ENCODE peak calls at places on chromosomes 16 and 17, in four cellular contexts. One of them, this sample, is unnamed.

GRCh38 chr16:2170587-2171435 is 15.2 kb downstream of the TRAF7 start:
- DNase-seq in ovary: no peak
- DNase-seq in psoas muscle: no peak
- DNase-seq in endothelial cell of umbilical vein: peak; percentile 51
- DNase-seq in this sample: no peak

GRCh38 chr17:46025060-46025459 is 26.0 kb downstream of the STH start:
- DNase-seq in ovary: no peak
- DNase-seq in psoas muscle: no peak
- DNase-seq in endothelial cell of umbilical vein: no peak
- DNase-seq in this sample: no peak

GRCh38 chr17:5885336-5885735 is 184.8 kb upstream of the WSCD1 start:
- DNase-seq in ovary: no peak
- DNase-seq in psoas muscle: no peak
- DNase-seq in endothelial cell of umbilical vein: no peak
- DNase-seq in this sample: no peak

GRCh38 chr16:80580109-80580832 is 39.5 kb downstream of the DYNLRB2 start:
- DNase-seq in ovary: no peak
- DNase-seq in psoas muscle: no peak
- DNase-seq in endothelial cell of umbilical vein: no peak
- DNase-seq in this sample: no peak

GRCh38 chr16:87995644-87996043 is 44.4 kb downstream of the BANP start:
- DNase-seq in ovary: no peak
- DNase-seq in psoas muscle: no peak
- DNase-seq in endothelial cell of umbilical vein: no peak
- DNase-seq in this sample: no peak

GRCh38 chr17:81244358-81245023 is 5.4 kb downstream of the NDUFAF8 start:
- DNase-seq in ovary: no peak
- DNase-seq in psoas muscle: peak; percentile 7
- DNase-seq in endothelial cell of umbilical vein: no peak
- DNase-seq in this sample: no peak

GRCh38 chr16:80718480-80719220 is 85.7 kb downstream of the CDYL2 start:
- DNase-seq in ovary: no peak
- DNase-seq in psoas muscle: no peak
- DNase-seq in endothelial cell of umbilical vein: peak; percentile 91
- DNase-seq in this sample: no peak

GRCh38 chr17:49823614-49824013 is 24.3 kb downstream of the TAC4 start:
- DNase-seq in ovary: no peak
- DNase-seq in psoas muscle: no peak
- DNase-seq in endothelial cell of umbilical vein: no peak
- DNase-seq in this sample: no peak

GRCh38 chr16:29826342-29826695 is 6.1 kb downstream of the MVP start:
- DNase-seq in ovary: no peak
- DNase-seq in psoas muscle: no peak
- DNase-seq in endothelial cell of umbilical vein: no peak
- DNase-seq in this sample: no peak

GRCh38 chr16:29824589-29825144 is 4.4 kb downstream of the MVP start:
- DNase-seq in ovary: no peak
- DNase-seq in psoas muscle: no peak
- DNase-seq in endothelial cell of umbilical vein: peak; percentile 85
- DNase-seq in this sample: no peak

GRCh38 chr16:29821663-29822115 is 1.4 kb downstream of the MVP start:
- DNase-seq in ovary: peak; percentile 68
- DNase-seq in psoas muscle: no peak
- DNase-seq in endothelial cell of umbilical vein: peak; percentile 55
- DNase-seq in this sample: no peak

GRCh38 chr16:29820730-29821662 is 734 bp downstream of the MVP start:
- DNase-seq in ovary: peak; percentile 78
- DNase-seq in psoas muscle: no peak
- DNase-seq in endothelial cell of umbilical vein: no peak
- DNase-seq in this sample: peak; percentile 60

GRCh38 chr16:29825145-29826044 is 5.1 kb downstream of the MVP start:
- DNase-seq in ovary: peak; percentile 81
- DNase-seq in psoas muscle: peak; percentile 66
- DNase-seq in endothelial cell of umbilical vein: peak; percentile 65
- DNase-seq in this sample: no peak
- H3K4me3 ChIP-seq in ovary: no peak overlapping the region
- H3K4me3 ChIP-seq in psoas muscle: peak overlapping the region; percentile 24
- H3K4me3 ChIP-seq in endothelial cell of umbilical vein: no peak overlapping the region
- H3K4me3 ChIP-seq in this sample: no peak overlapping the region

GRCh38 chr17:48567209-48567608 is 10.9 kb downstream of the HOXB4 start:
- DNase-seq in ovary: no peak
- DNase-seq in psoas muscle: no peak
- DNase-seq in endothelial cell of umbilical vein: peak; percentile 19
- DNase-seq in this sample: no peak

GRCh38 chr17:48568499-48569259 is 9.5 kb downstream of the HOXB4 start:
- DNase-seq in ovary: no peak
- DNase-seq in psoas muscle: no peak
- DNase-seq in endothelial cell of umbilical vein: peak; percentile 83
- DNase-seq in this sample: no peak

GRCh38 chr17:48565024-48565558 is 13.1 kb downstream of the HOXB4 start:
- DNase-seq in ovary: no peak
- DNase-seq in psoas muscle: no peak
- DNase-seq in endothelial cell of umbilical vein: no peak
- DNase-seq in this sample: no peak

GRCh38 chr17:48567646-48568354 is 10.3 kb downstream of the HOXB4 start:
- DNase-seq in ovary: no peak
- DNase-seq in psoas muscle: no peak
- DNase-seq in endothelial cell of umbilical vein: peak; percentile 44
- DNase-seq in this sample: no peak

GRCh38 chr17:48566717-48567116 is 11.4 kb downstream of the HOXB4 start:
- DNase-seq in ovary: no peak
- DNase-seq in psoas muscle: no peak
- DNase-seq in endothelial cell of umbilical vein: no peak
- DNase-seq in this sample: no peak
- H3K4me3 ChIP-seq in ovary: no peak overlapping the region
- H3K4me3 ChIP-seq in psoas muscle: no peak overlapping the region
- H3K4me3 ChIP-seq in endothelial cell of umbilical vein: no peak overlapping the region
- H3K4me3 ChIP-seq in this sample: no peak overlapping the region

GRCh38 chr16:58088116-58088515 is 41.1 kb downstream of the CFAP20 start:
- DNase-seq in ovary: no peak
- DNase-seq in psoas muscle: no peak
- DNase-seq in endothelial cell of umbilical vein: no peak
- DNase-seq in this sample: no peak
- H3K4me3 ChIP-seq in ovary: no peak overlapping the region
- H3K4me3 ChIP-seq in psoas muscle: no peak overlapping the region
- H3K4me3 ChIP-seq in endothelial cell of umbilical vein: no peak overlapping the region
- H3K4me3 ChIP-seq in this sample: no peak overlapping the region

GRCh38 chr16:82651921-82652601 is 25.3 kb downstream of the CDH13 start:
- DNase-seq in ovary: no peak
- DNase-seq in psoas muscle: no peak
- DNase-seq in endothelial cell of umbilical vein: no peak
- DNase-seq in this sample: no peak

GRCh38 chr16:82655720-82656500 is 29.1 kb downstream of the CDH13 start:
- DNase-seq in ovary: no peak
- DNase-seq in psoas muscle: no peak
- DNase-seq in endothelial cell of umbilical vein: no peak
- DNase-seq in this sample: no peak

GRCh38 chr16:82655315-82655714 is 28.5 kb downstream of the CDH13 start:
- DNase-seq in ovary: no peak
- DNase-seq in psoas muscle: no peak
- DNase-seq in endothelial cell of umbilical vein: peak; percentile 81
- DNase-seq in this sample: no peak

GRCh38 chr16:82652826-82653225 is 26.1 kb downstream of the CDH13 start:
- DNase-seq in ovary: no peak
- DNase-seq in psoas muscle: no peak
- DNase-seq in endothelial cell of umbilical vein: no peak
- DNase-seq in this sample: no peak

GRCh38 chr16:82653550-82654511 is 27.1 kb downstream of the CDH13 start:
- DNase-seq in ovary: no peak
- DNase-seq in psoas muscle: no peak
- DNase-seq in endothelial cell of umbilical vein: peak; percentile 84
- DNase-seq in this sample: no peak
- H3K4me3 ChIP-seq in ovary: no peak overlapping the region
- H3K4me3 ChIP-seq in psoas muscle: no peak overlapping the region
- H3K4me3 ChIP-seq in endothelial cell of umbilical vein: no peak overlapping the region
- H3K4me3 ChIP-seq in this sample: no peak overlapping the region

GRCh38 chr17:8192070-8192815 is 2.3 kb upstream of the BORCS6 start:
- DNase-seq in ovary: peak; percentile 74
- DNase-seq in psoas muscle: peak; percentile 75
- DNase-seq in endothelial cell of umbilical vein: peak; percentile 93
- DNase-seq in this sample: peak; percentile 92

GRCh38 chr17:8189041-8189710 is 804 bp downstream of the BORCS6 start:
- DNase-seq in ovary: peak; percentile 61
- DNase-seq in psoas muscle: no peak
- DNase-seq in endothelial cell of umbilical vein: peak; percentile 37
- DNase-seq in this sample: no peak

GRCh38 chr17:8188408-8188839 is 1.6 kb downstream of the BORCS6 start:
- DNase-seq in ovary: no peak
- DNase-seq in psoas muscle: no peak
- DNase-seq in endothelial cell of umbilical vein: peak; percentile 12
- DNase-seq in this sample: peak; percentile 70

GRCh38 chr17:8189711-8190477 is at the start of gene BORCS6:
- DNase-seq in ovary: peak; percentile 95
- DNase-seq in psoas muscle: peak; percentile 97
- DNase-seq in endothelial cell of umbilical vein: peak; percentile 98
- DNase-seq in this sample: peak; percentile 99

GRCh38 chr17:8190506-8190905 is 526 bp upstream of the BORCS6 start:
- DNase-seq in ovary: no peak
- DNase-seq in psoas muscle: no peak
- DNase-seq in endothelial cell of umbilical vein: no peak
- DNase-seq in this sample: no peak
- H3K4me3 ChIP-seq in ovary: no peak overlapping the region
- H3K4me3 ChIP-seq in psoas muscle: peak overlapping the region; percentile 93
- H3K4me3 ChIP-seq in endothelial cell of umbilical vein: no peak overlapping the region
- H3K4me3 ChIP-seq in this sample: peak overlapping the region; percentile 89

GRCh38 chr17:32523827-32524552 is 37.2 kb downstream of the CDK5R1 start:
- DNase-seq in ovary: no peak
- DNase-seq in psoas muscle: no peak
- DNase-seq in endothelial cell of umbilical vein: no peak
- DNase-seq in this sample: peak; percentile 5

GRCh38 chr17:32520737-32521399 is 34.1 kb downstream of the CDK5R1 start:
- DNase-seq in ovary: no peak
- DNase-seq in psoas muscle: no peak
- DNase-seq in endothelial cell of umbilical vein: no peak
- DNase-seq in this sample: no peak

GRCh38 chr17:32525116-32525515 is 38.3 kb downstream of the CDK5R1 start:
- DNase-seq in ovary: no peak
- DNase-seq in psoas muscle: no peak
- DNase-seq in endothelial cell of umbilical vein: no peak
- DNase-seq in this sample: no peak

GRCh38 chr17:32519769-32520701 is 33.2 kb downstream of the CDK5R1 start:
- DNase-seq in ovary: no peak
- DNase-seq in psoas muscle: no peak
- DNase-seq in endothelial cell of umbilical vein: peak; percentile 62
- DNase-seq in this sample: no peak

GRCh38 chr17:32523017-32523680 is 36.4 kb downstream of the CDK5R1 start:
- DNase-seq in ovary: no peak
- DNase-seq in psoas muscle: no peak
- DNase-seq in endothelial cell of umbilical vein: no peak
- DNase-seq in this sample: peak; percentile 11
- H3K4me3 ChIP-seq in ovary: no peak overlapping the region
- H3K4me3 ChIP-seq in psoas muscle: no peak overlapping the region
- H3K4me3 ChIP-seq in endothelial cell of umbilical vein: no peak overlapping the region
- H3K4me3 ChIP-seq in this sample: no peak overlapping the region

GRCh38 chr16:68037820-68038597 is 14.9 kb downstream of the DUS2 start:
- DNase-seq in ovary: peak; percentile 13
- DNase-seq in psoas muscle: no peak
- DNase-seq in endothelial cell of umbilical vein: no peak
- DNase-seq in this sample: no peak
- H3K4me3 ChIP-seq in ovary: no peak overlapping the region
- H3K4me3 ChIP-seq in psoas muscle: no peak overlapping the region
- H3K4me3 ChIP-seq in endothelial cell of umbilical vein: no peak overlapping the region
- H3K4me3 ChIP-seq in this sample: no peak overlapping the region

DNA sequence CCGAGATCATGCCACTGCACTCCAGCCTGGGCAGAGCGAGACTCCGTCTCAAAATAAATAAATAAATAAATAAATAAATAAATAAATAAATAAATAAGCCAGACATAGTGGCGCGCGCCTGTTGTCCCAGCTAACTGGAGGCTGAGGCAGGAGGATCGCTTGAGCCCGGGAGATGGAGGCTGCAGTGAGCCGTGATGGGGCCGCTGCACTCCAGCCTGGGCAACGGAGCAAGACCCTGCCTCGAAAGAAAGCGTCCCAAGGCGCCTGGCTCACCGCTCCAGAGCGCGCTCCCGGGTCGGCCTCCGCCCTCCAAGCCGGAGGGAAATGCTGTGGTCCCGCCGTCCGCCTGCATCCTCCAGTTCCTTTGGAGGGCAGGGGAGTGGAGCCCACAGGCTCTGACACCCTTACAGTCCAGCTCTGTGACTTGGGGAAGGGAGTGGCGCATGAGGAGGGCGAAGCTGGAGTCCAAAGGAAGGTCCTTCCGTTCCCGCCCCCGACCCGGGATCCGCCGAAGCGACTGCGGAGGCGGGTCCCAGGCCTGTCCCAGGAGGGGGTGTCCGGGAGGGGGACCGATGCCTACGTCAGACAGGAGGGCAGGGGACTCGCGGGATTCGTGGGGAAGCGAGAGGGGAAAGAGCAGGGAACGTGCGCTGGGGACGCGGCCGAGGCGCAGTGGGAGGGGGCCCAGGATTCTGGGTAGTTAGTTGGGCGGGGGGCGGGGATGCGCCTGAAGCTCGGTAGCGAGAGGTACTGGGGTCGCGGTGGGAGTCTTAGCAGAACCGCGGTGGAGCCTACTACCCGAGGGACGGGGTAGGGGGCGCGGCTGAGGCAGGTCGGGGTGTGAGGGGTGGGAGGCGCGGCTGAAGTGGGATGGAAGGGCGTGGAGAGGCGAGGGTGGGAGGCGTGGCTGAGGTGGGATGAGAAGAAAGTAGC is 8.4 kb upstream of the TRPV2 start:
- DNase-seq in ovary: peak; percentile 60
- DNase-seq in psoas muscle: peak; percentile 47
- DNase-seq in endothelial cell of umbilical vein: no peak
- DNase-seq in this sample: peak; percentile 83
- H3K4me3 ChIP-seq in ovary: peak overlapping the region; percentile 53
- H3K4me3 ChIP-seq in psoas muscle: peak overlapping the region; percentile 67
- H3K4me3 ChIP-seq in endothelial cell of umbilical vein: peak overlapping the region; percentile 14
- H3K4me3 ChIP-seq in this sample: peak overlapping the region; percentile 63